ENCODE peak calls at places on chromosomes 12 and 14, in seven cellular contexts. One of them, this sample, is unnamed.

GRCh38 chr12:31035226-31035625 is 38.4 kb upstream of the DDX11 start:
- DNase-seq in stimulated activated CD4-positive, alpha-beta T cell treated with anti-CD3 and anti-CD28 coated beads, Interleukin-1b, Interleukin-23, amount 100 ng/mL, for 1 hour: no peak
- DNase-seq in sciatic nerve: no peak
- DNase-seq in globus pallidus: no peak
- DNase-seq in cortex of kidney: no peak
- DNase-seq in cerebellum: no peak
- DNase-seq in activated T-helper 1 cell treated with Interleukin-2 at 50 U/mL for 16 hours: no peak
- DNase-seq in this sample: no peak

GRCh38 chr12:46387697-46388096 is 15.1 kb upstream of the SLC38A2 start:
- DNase-seq in cerebellum: no peak
- DNase-seq in activated T-helper 1 cell treated with Interleukin-2 at 50 U/mL for 16 hours: no peak
- DNase-seq in cortex of kidney: no peak
- DNase-seq in sciatic nerve: no peak
- DNase-seq in globus pallidus: no peak
- DNase-seq in stimulated activated CD4-positive, alpha-beta T cell treated with anti-CD3 and anti-CD28 coated beads, Interleukin-1b, Interleukin-23, amount 100 ng/mL, for 1 hour: no peak
- DNase-seq in this sample: no peak

GRCh38 chr14:79544671-79545070 is 666.6 kb downstream of the DIO2 start:
- DNase-seq in cortex of kidney: no peak
- DNase-seq in activated T-helper 1 cell treated with Interleukin-2 at 50 U/mL for 16 hours: no peak
- DNase-seq in stimulated activated CD4-positive, alpha-beta T cell treated with anti-CD3 and anti-CD28 coated beads, Interleukin-1b, Interleukin-23, amount 100 ng/mL, for 1 hour: no peak
- DNase-seq in globus pallidus: no peak
- DNase-seq in cerebellum: peak
- DNase-seq in sciatic nerve: no peak
- DNase-seq in this sample: peak

GRCh38 chr12:6215932-6216494 is 15.8 kb downstream of the CD9 start:
- DNase-seq in sciatic nerve: no peak
- DNase-seq in globus pallidus: peak
- DNase-seq in activated T-helper 1 cell treated with Interleukin-2 at 50 U/mL for 16 hours: no peak
- DNase-seq in stimulated activated CD4-positive, alpha-beta T cell treated with anti-CD3 and anti-CD28 coated beads, Interleukin-1b, Interleukin-23, amount 100 ng/mL, for 1 hour: no peak
- DNase-seq in cerebellum: no peak
- DNase-seq in cortex of kidney: no peak
- DNase-seq in this sample: no peak

GRCh38 chr12:104154806-104155205 is 16.8 kb upstream of the NFYB start:
- DNase-seq in cerebellum: no peak
- DNase-seq in globus pallidus: no peak
- DNase-seq in sciatic nerve: no peak
- DNase-seq in stimulated activated CD4-positive, alpha-beta T cell treated with anti-CD3 and anti-CD28 coated beads, Interleukin-1b, Interleukin-23, amount 100 ng/mL, for 1 hour: no peak
- DNase-seq in activated T-helper 1 cell treated with Interleukin-2 at 50 U/mL for 16 hours: no peak
- DNase-seq in cortex of kidney: no peak
- DNase-seq in this sample: no peak

GRCh38 chr14:49852351-49853157 is at the start of gene NEMF:
- DNase-seq in sciatic nerve: peak
- DNase-seq in globus pallidus: peak
- DNase-seq in cerebellum: peak
- DNase-seq in activated T-helper 1 cell treated with Interleukin-2 at 50 U/mL for 16 hours: peak
- DNase-seq in cortex of kidney: peak
- DNase-seq in stimulated activated CD4-positive, alpha-beta T cell treated with anti-CD3 and anti-CD28 coated beads, Interleukin-1b, Interleukin-23, amount 100 ng/mL, for 1 hour: peak
- DNase-seq in this sample: peak

GRCh38 chr14:104785708-104786080 is 9.9 kb downstream of the AKT1 start:
- DNase-seq in cortex of kidney: no peak
- DNase-seq in cerebellum: no peak
- DNase-seq in globus pallidus: no peak
- DNase-seq in sciatic nerve: no peak
- DNase-seq in activated T-helper 1 cell treated with Interleukin-2 at 50 U/mL for 16 hours: no peak
- DNase-seq in stimulated activated CD4-positive, alpha-beta T cell treated with anti-CD3 and anti-CD28 coated beads, Interleukin-1b, Interleukin-23, amount 100 ng/mL, for 1 hour: no peak
- DNase-seq in this sample: no peak

GRCh38 chr12:117053050-117053400 is 46.2 kb downstream of the TESC start:
- DNase-seq in activated T-helper 1 cell treated with Interleukin-2 at 50 U/mL for 16 hours: no peak
- DNase-seq in cortex of kidney: no peak
- DNase-seq in stimulated activated CD4-positive, alpha-beta T cell treated with anti-CD3 and anti-CD28 coated beads, Interleukin-1b, Interleukin-23, amount 100 ng/mL, for 1 hour: no peak
- DNase-seq in cerebellum: no peak
- DNase-seq in sciatic nerve: no peak
- DNase-seq in globus pallidus: no peak
- DNase-seq in this sample: no peak

GRCh38 chr12:78229491-78230209 is 399.0 kb downstream of the NAV3 start:
- DNase-seq in cortex of kidney: no peak
- DNase-seq in activated T-helper 1 cell treated with Interleukin-2 at 50 U/mL for 16 hours: no peak
- DNase-seq in sciatic nerve: no peak
- DNase-seq in cerebellum: peak
- DNase-seq in globus pallidus: no peak
- DNase-seq in stimulated activated CD4-positive, alpha-beta T cell treated with anti-CD3 and anti-CD28 coated beads, Interleukin-1b, Interleukin-23, amount 100 ng/mL, for 1 hour: no peak
- DNase-seq in this sample: peak

GRCh38 chr14:58788655-58789054 is 150.9 kb downstream of the DACT1 start:
- DNase-seq in globus pallidus: peak
- DNase-seq in cerebellum: peak
- DNase-seq in cortex of kidney: no peak
- DNase-seq in activated T-helper 1 cell treated with Interleukin-2 at 50 U/mL for 16 hours: no peak
- DNase-seq in sciatic nerve: no peak
- DNase-seq in stimulated activated CD4-positive, alpha-beta T cell treated with anti-CD3 and anti-CD28 coated beads, Interleukin-1b, Interleukin-23, amount 100 ng/mL, for 1 hour: no peak
- DNase-seq in this sample: peak

GRCh38 chr12:111757361-111758119 is 9.2 kb upstream of the ALDH2 start:
- DNase-seq in cerebellum: peak
- DNase-seq in stimulated activated CD4-positive, alpha-beta T cell treated with anti-CD3 and anti-CD28 coated beads, Interleukin-1b, Interleukin-23, amount 100 ng/mL, for 1 hour: no peak
- DNase-seq in globus pallidus: peak
- DNase-seq in activated T-helper 1 cell treated with Interleukin-2 at 50 U/mL for 16 hours: no peak
- DNase-seq in cortex of kidney: no peak
- DNase-seq in sciatic nerve: peak
- DNase-seq in this sample: peak

GRCh38 chr12:23760495-23760894 is 189.0 kb downstream of the SOX5 start:
- DNase-seq in cortex of kidney: no peak
- DNase-seq in globus pallidus: peak
- DNase-seq in activated T-helper 1 cell treated with Interleukin-2 at 50 U/mL for 16 hours: no peak
- DNase-seq in stimulated activated CD4-positive, alpha-beta T cell treated with anti-CD3 and anti-CD28 coated beads, Interleukin-1b, Interleukin-23, amount 100 ng/mL, for 1 hour: no peak
- DNase-seq in cerebellum: no peak
- DNase-seq in sciatic nerve: no peak
- DNase-seq in this sample: no peak

GRCh38 chr12:59396519-59396918 is 199.3 kb upstream of the SLC16A7 start:
- DNase-seq in stimulated activated CD4-positive, alpha-beta T cell treated with anti-CD3 and anti-CD28 coated beads, Interleukin-1b, Interleukin-23, amount 100 ng/mL, for 1 hour: no peak
- DNase-seq in sciatic nerve: no peak
- DNase-seq in globus pallidus: no peak
- DNase-seq in activated T-helper 1 cell treated with Interleukin-2 at 50 U/mL for 16 hours: no peak
- DNase-seq in cortex of kidney: no peak
- DNase-seq in cerebellum: no peak
- DNase-seq in this sample: no peak

GRCh38 chr12:5648692-5649338 is 216.9 kb downstream of the NTF3 start:
- DNase-seq in cerebellum: peak
- DNase-seq in globus pallidus: no peak
- DNase-seq in sciatic nerve: no peak
- DNase-seq in cortex of kidney: no peak
- DNase-seq in stimulated activated CD4-positive, alpha-beta T cell treated with anti-CD3 and anti-CD28 coated beads, Interleukin-1b, Interleukin-23, amount 100 ng/mL, for 1 hour: no peak
- DNase-seq in activated T-helper 1 cell treated with Interleukin-2 at 50 U/mL for 16 hours: no peak
- DNase-seq in this sample: peak

GRCh38 chr14:39492267-39492666 is 60.0 kb upstream of the FBXO33 start:
- DNase-seq in globus pallidus: no peak
- DNase-seq in sciatic nerve: no peak
- DNase-seq in cerebellum: no peak
- DNase-seq in cortex of kidney: no peak
- DNase-seq in stimulated activated CD4-positive, alpha-beta T cell treated with anti-CD3 and anti-CD28 coated beads, Interleukin-1b, Interleukin-23, amount 100 ng/mL, for 1 hour: no peak
- DNase-seq in activated T-helper 1 cell treated with Interleukin-2 at 50 U/mL for 16 hours: no peak
- DNase-seq in this sample: no peak

GRCh38 chr12:75503866-75504265 is 7.5 kb downstream of the KRR1 start:
- DNase-seq in sciatic nerve: no peak
- DNase-seq in cortex of kidney: no peak
- DNase-seq in activated T-helper 1 cell treated with Interleukin-2 at 50 U/mL for 16 hours: no peak
- DNase-seq in cerebellum: no peak
- DNase-seq in globus pallidus: no peak
- DNase-seq in stimulated activated CD4-positive, alpha-beta T cell treated with anti-CD3 and anti-CD28 coated beads, Interleukin-1b, Interleukin-23, amount 100 ng/mL, for 1 hour: no peak
- DNase-seq in this sample: no peak

GRCh38 chr12:46450279-46450748 is 77.7 kb upstream of the SLC38A2 start:
- DNase-seq in sciatic nerve: peak
- DNase-seq in cortex of kidney: no peak
- DNase-seq in activated T-helper 1 cell treated with Interleukin-2 at 50 U/mL for 16 hours: no peak
- DNase-seq in cerebellum: no peak
- DNase-seq in stimulated activated CD4-positive, alpha-beta T cell treated with anti-CD3 and anti-CD28 coated beads, Interleukin-1b, Interleukin-23, amount 100 ng/mL, for 1 hour: no peak
- DNase-seq in globus pallidus: no peak
- DNase-seq in this sample: no peak

GRCh38 chr12:123064356-123064755 is 83.9 kb downstream of the ARL6IP4 start:
- DNase-seq in activated T-helper 1 cell treated with Interleukin-2 at 50 U/mL for 16 hours: no peak
- DNase-seq in cerebellum: peak
- DNase-seq in stimulated activated CD4-positive, alpha-beta T cell treated with anti-CD3 and anti-CD28 coated beads, Interleukin-1b, Interleukin-23, amount 100 ng/mL, for 1 hour: no peak
- DNase-seq in cortex of kidney: no peak
- DNase-seq in sciatic nerve: no peak
- DNase-seq in globus pallidus: peak
- DNase-seq in this sample: peak

GRCh38 chr12:124915249-124916236 is 1.1 kb upstream of the UBC start:
- DNase-seq in globus pallidus: peak
- DNase-seq in cerebellum: peak
- DNase-seq in sciatic nerve: no peak
- DNase-seq in activated T-helper 1 cell treated with Interleukin-2 at 50 U/mL for 16 hours: no peak
- DNase-seq in cortex of kidney: no peak
- DNase-seq in stimulated activated CD4-positive, alpha-beta T cell treated with anti-CD3 and anti-CD28 coated beads, Interleukin-1b, Interleukin-23, amount 100 ng/mL, for 1 hour: no peak
- DNase-seq in this sample: peak

GRCh38 chr14:29236848-29237247 is 470.3 kb downstream of the FOXG1 start:
- DNase-seq in sciatic nerve: no peak
- DNase-seq in activated T-helper 1 cell treated with Interleukin-2 at 50 U/mL for 16 hours: no peak
- DNase-seq in cerebellum: no peak
- DNase-seq in globus pallidus: no peak
- DNase-seq in stimulated activated CD4-positive, alpha-beta T cell treated with anti-CD3 and anti-CD28 coated beads, Interleukin-1b, Interleukin-23, amount 100 ng/mL, for 1 hour: no peak
- DNase-seq in cortex of kidney: no peak
- DNase-seq in this sample: no peak

GRCh38 chr12:120903382-120903817 is 758 bp downstream of the SPPL3 start:
- DNase-seq in stimulated activated CD4-positive, alpha-beta T cell treated with anti-CD3 and anti-CD28 coated beads, Interleukin-1b, Interleukin-23, amount 100 ng/mL, for 1 hour: no peak
- DNase-seq in sciatic nerve: peak
- DNase-seq in cerebellum: peak
- DNase-seq in globus pallidus: peak
- DNase-seq in cortex of kidney: no peak
- DNase-seq in activated T-helper 1 cell treated with Interleukin-2 at 50 U/mL for 16 hours: peak
- DNase-seq in this sample: peak

GRCh38 chr14:33475623-33476022 is 475.3 kb downstream of the EGLN3 start:
- DNase-seq in activated T-helper 1 cell treated with Interleukin-2 at 50 U/mL for 16 hours: no peak
- DNase-seq in cerebellum: no peak
- DNase-seq in cortex of kidney: no peak
- DNase-seq in sciatic nerve: peak
- DNase-seq in globus pallidus: peak
- DNase-seq in stimulated activated CD4-positive, alpha-beta T cell treated with anti-CD3 and anti-CD28 coated beads, Interleukin-1b, Interleukin-23, amount 100 ng/mL, for 1 hour: no peak
- DNase-seq in this sample: no peak

GRCh38 chr12:47032644-47033043 is 46.8 kb upstream of the PCED1B start:
- DNase-seq in globus pallidus: peak
- DNase-seq in cerebellum: no peak
- DNase-seq in stimulated activated CD4-positive, alpha-beta T cell treated with anti-CD3 and anti-CD28 coated beads, Interleukin-1b, Interleukin-23, amount 100 ng/mL, for 1 hour: no peak
- DNase-seq in cortex of kidney: no peak
- DNase-seq in sciatic nerve: no peak
- DNase-seq in activated T-helper 1 cell treated with Interleukin-2 at 50 U/mL for 16 hours: no peak
- DNase-seq in this sample: peak

GRCh38 chr14:58796636-58797429 is 159.1 kb downstream of the DACT1 start:
- DNase-seq in globus pallidus: no peak
- DNase-seq in activated T-helper 1 cell treated with Interleukin-2 at 50 U/mL for 16 hours: no peak
- DNase-seq in stimulated activated CD4-positive, alpha-beta T cell treated with anti-CD3 and anti-CD28 coated beads, Interleukin-1b, Interleukin-23, amount 100 ng/mL, for 1 hour: no peak
- DNase-seq in cerebellum: no peak
- DNase-seq in sciatic nerve: no peak
- DNase-seq in cortex of kidney: no peak
- DNase-seq in this sample: no peak

GRCh38 chr12:66423290-66423689 is 121.0 kb downstream of the HELB start:
- DNase-seq in globus pallidus: no peak
- DNase-seq in cerebellum: no peak
- DNase-seq in stimulated activated CD4-positive, alpha-beta T cell treated with anti-CD3 and anti-CD28 coated beads, Interleukin-1b, Interleukin-23, amount 100 ng/mL, for 1 hour: no peak
- DNase-seq in sciatic nerve: no peak
- DNase-seq in activated T-helper 1 cell treated with Interleukin-2 at 50 U/mL for 16 hours: no peak
- DNase-seq in cortex of kidney: no peak
- DNase-seq in this sample: no peak

GRCh38 chr12:2009623-2010022 is 5.4 kb upstream of the DCP1B start:
- DNase-seq in activated T-helper 1 cell treated with Interleukin-2 at 50 U/mL for 16 hours: no peak
- DNase-seq in stimulated activated CD4-positive, alpha-beta T cell treated with anti-CD3 and anti-CD28 coated beads, Interleukin-1b, Interleukin-23, amount 100 ng/mL, for 1 hour: no peak
- DNase-seq in sciatic nerve: no peak
- DNase-seq in cerebellum: no peak
- DNase-seq in cortex of kidney: no peak
- DNase-seq in globus pallidus: no peak
- DNase-seq in this sample: no peak